ENCODE peak calls at places on chromosomes 13 and 19, in ten cellular contexts. One of them, this sample, is unnamed.

GRCh38 chr19:13281567-13282291 is 131.5 kb downstream of the IER2 start:
- DNase-seq in kidney tubule cell: no peak
- DNase-seq in aorta: no peak
- DNase-seq in SHP77 treated with DMSO at 0.1 percent for 48 hours: no peak
- DNase-seq in stimulated activated CD4-positive, alpha-beta T cell treated with anti-CD3 and anti-CD28 coated beads, TNF-alpha, amount 100 ng/mL, for 24 hours: no peak
- DNase-seq in progenitor cell of endocrine pancreas: no peak
- DNase-seq in NCI-H2081: no peak
- DNase-seq in endothelial cell: no peak
- DNase-seq in AG04450: no peak
- DNase-seq in AML-193: no peak
- DNase-seq in this sample: no peak

GRCh38 chr19:51292971-51293370 is 18.5 kb upstream of the IGLON5 start:
- DNase-seq in progenitor cell of endocrine pancreas: no peak
- DNase-seq in stimulated activated CD4-positive, alpha-beta T cell treated with anti-CD3 and anti-CD28 coated beads, TNF-alpha, amount 100 ng/mL, for 24 hours: no peak
- DNase-seq in NCI-H2081: no peak
- DNase-seq in AML-193: no peak
- DNase-seq in SHP77 treated with DMSO at 0.1 percent for 48 hours: no peak
- DNase-seq in kidney tubule cell: no peak
- DNase-seq in aorta: no peak
- DNase-seq in endothelial cell: no peak
- DNase-seq in AG04450: no peak
- DNase-seq in this sample: no peak

GRCh38 chr19:12623361-12624031 is 12.8 kb downstream of the ZNF791 start:
- DNase-seq in endothelial cell: no peak
- DNase-seq in aorta: no peak
- DNase-seq in AML-193: no peak
- DNase-seq in stimulated activated CD4-positive, alpha-beta T cell treated with anti-CD3 and anti-CD28 coated beads, TNF-alpha, amount 100 ng/mL, for 24 hours: no peak
- DNase-seq in AG04450: no peak
- DNase-seq in kidney tubule cell: no peak
- DNase-seq in progenitor cell of endocrine pancreas: no peak
- DNase-seq in NCI-H2081: no peak
- DNase-seq in SHP77 treated with DMSO at 0.1 percent for 48 hours: no peak
- DNase-seq in this sample: peak

GRCh38 chr13:30905932-30906383 is at the start of gene MEDAG:
- DNase-seq in aorta: peak
- DNase-seq in AG04450: no peak
- DNase-seq in NCI-H2081: no peak
- DNase-seq in endothelial cell: no peak
- DNase-seq in SHP77 treated with DMSO at 0.1 percent for 48 hours: no peak
- DNase-seq in stimulated activated CD4-positive, alpha-beta T cell treated with anti-CD3 and anti-CD28 coated beads, TNF-alpha, amount 100 ng/mL, for 24 hours: no peak
- DNase-seq in AML-193: no peak
- DNase-seq in kidney tubule cell: no peak
- DNase-seq in progenitor cell of endocrine pancreas: no peak
- DNase-seq in this sample: peak

GRCh38 chr19:10826846-10827245 is 9.2 kb downstream of the TMED1 start:
- DNase-seq in progenitor cell of endocrine pancreas: no peak
- DNase-seq in endothelial cell: no peak
- DNase-seq in NCI-H2081: no peak
- DNase-seq in aorta: no peak
- DNase-seq in SHP77 treated with DMSO at 0.1 percent for 48 hours: no peak
- DNase-seq in AML-193: no peak
- DNase-seq in AG04450: no peak
- DNase-seq in stimulated activated CD4-positive, alpha-beta T cell treated with anti-CD3 and anti-CD28 coated beads, TNF-alpha, amount 100 ng/mL, for 24 hours: no peak
- DNase-seq in kidney tubule cell: no peak
- DNase-seq in this sample: no peak

GRCh38 chr13:78168981-78169380 is 250.3 kb upstream of the EDNRB start:
- DNase-seq in AG04450: no peak
- DNase-seq in AML-193: no peak
- DNase-seq in progenitor cell of endocrine pancreas: no peak
- DNase-seq in stimulated activated CD4-positive, alpha-beta T cell treated with anti-CD3 and anti-CD28 coated beads, TNF-alpha, amount 100 ng/mL, for 24 hours: no peak
- DNase-seq in NCI-H2081: no peak
- DNase-seq in SHP77 treated with DMSO at 0.1 percent for 48 hours: no peak
- DNase-seq in kidney tubule cell: no peak
- DNase-seq in endothelial cell: no peak
- DNase-seq in aorta: no peak
- DNase-seq in this sample: no peak

GRCh38 chr19:5193192-5193591 is 147.4 kb downstream of the PTPRS start:
- DNase-seq in NCI-H2081: no peak
- DNase-seq in kidney tubule cell: no peak
- DNase-seq in AG04450: no peak
- DNase-seq in progenitor cell of endocrine pancreas: no peak
- DNase-seq in stimulated activated CD4-positive, alpha-beta T cell treated with anti-CD3 and anti-CD28 coated beads, TNF-alpha, amount 100 ng/mL, for 24 hours: no peak
- DNase-seq in aorta: no peak
- DNase-seq in AML-193: no peak
- DNase-seq in endothelial cell: no peak
- DNase-seq in SHP77 treated with DMSO at 0.1 percent for 48 hours: no peak
- DNase-seq in this sample: no peak

GRCh38 chr19:18006895-18007604 is 920 bp upstream of the ARRDC2 start:
- DNase-seq in kidney tubule cell: peak
- DNase-seq in SHP77 treated with DMSO at 0.1 percent for 48 hours: peak
- DNase-seq in endothelial cell: peak
- DNase-seq in NCI-H2081: peak
- DNase-seq in stimulated activated CD4-positive, alpha-beta T cell treated with anti-CD3 and anti-CD28 coated beads, TNF-alpha, amount 100 ng/mL, for 24 hours: peak
- DNase-seq in progenitor cell of endocrine pancreas: peak
- DNase-seq in AML-193: peak
- DNase-seq in aorta: peak
- DNase-seq in AG04450: no peak
- DNase-seq in this sample: peak

GRCh38 chr13:110396476-110396875 is 89.4 kb downstream of the COL4A2 start:
- DNase-seq in kidney tubule cell: no peak
- DNase-seq in SHP77 treated with DMSO at 0.1 percent for 48 hours: no peak
- DNase-seq in endothelial cell: no peak
- DNase-seq in AG04450: no peak
- DNase-seq in progenitor cell of endocrine pancreas: no peak
- DNase-seq in stimulated activated CD4-positive, alpha-beta T cell treated with anti-CD3 and anti-CD28 coated beads, TNF-alpha, amount 100 ng/mL, for 24 hours: no peak
- DNase-seq in AML-193: no peak
- DNase-seq in NCI-H2081: no peak
- DNase-seq in aorta: no peak
- DNase-seq in this sample: no peak

GRCh38 chr13:101205408-101205807 is 210.9 kb downstream of the NALCN start:
- DNase-seq in kidney tubule cell: no peak
- DNase-seq in endothelial cell: no peak
- DNase-seq in stimulated activated CD4-positive, alpha-beta T cell treated with anti-CD3 and anti-CD28 coated beads, TNF-alpha, amount 100 ng/mL, for 24 hours: no peak
- DNase-seq in AG04450: no peak
- DNase-seq in progenitor cell of endocrine pancreas: no peak
- DNase-seq in AML-193: no peak
- DNase-seq in aorta: no peak
- DNase-seq in SHP77 treated with DMSO at 0.1 percent for 48 hours: no peak
- DNase-seq in NCI-H2081: no peak
- DNase-seq in this sample: no peak

GRCh38 chr19:45349126-45349415 is 8.5 kb downstream of the KLC3 start:
- DNase-seq in aorta: no peak
- DNase-seq in endothelial cell: no peak
- DNase-seq in kidney tubule cell: no peak
- DNase-seq in SHP77 treated with DMSO at 0.1 percent for 48 hours: no peak
- DNase-seq in AG04450: no peak
- DNase-seq in progenitor cell of endocrine pancreas: no peak
- DNase-seq in AML-193: no peak
- DNase-seq in stimulated activated CD4-positive, alpha-beta T cell treated with anti-CD3 and anti-CD28 coated beads, TNF-alpha, amount 100 ng/mL, for 24 hours: no peak
- DNase-seq in NCI-H2081: no peak
- DNase-seq in this sample: no peak

GRCh38 chr13:53131361-53131760 is 102.7 kb downstream of the OLFM4 start:
- DNase-seq in endothelial cell: no peak
- DNase-seq in aorta: no peak
- DNase-seq in kidney tubule cell: no peak
- DNase-seq in NCI-H2081: no peak
- DNase-seq in AG04450: no peak
- DNase-seq in SHP77 treated with DMSO at 0.1 percent for 48 hours: no peak
- DNase-seq in stimulated activated CD4-positive, alpha-beta T cell treated with anti-CD3 and anti-CD28 coated beads, TNF-alpha, amount 100 ng/mL, for 24 hours: no peak
- DNase-seq in progenitor cell of endocrine pancreas: no peak
- DNase-seq in AML-193: no peak
- DNase-seq in this sample: no peak

GRCh38 chr19:12833747-12834417 is 497 bp downstream of the RTBDN start:
- DNase-seq in progenitor cell of endocrine pancreas: peak
- DNase-seq in AML-193: no peak
- DNase-seq in SHP77 treated with DMSO at 0.1 percent for 48 hours: peak
- DNase-seq in AG04450: no peak
- DNase-seq in kidney tubule cell: peak
- DNase-seq in NCI-H2081: peak
- DNase-seq in aorta: no peak
- DNase-seq in endothelial cell: no peak
- DNase-seq in stimulated activated CD4-positive, alpha-beta T cell treated with anti-CD3 and anti-CD28 coated beads, TNF-alpha, amount 100 ng/mL, for 24 hours: peak
- DNase-seq in this sample: peak

GRCh38 chr19:11551603-11552235 is 7.3 kb downstream of the ELOF1 start:
- DNase-seq in kidney tubule cell: no peak
- DNase-seq in NCI-H2081: no peak
- DNase-seq in AG04450: no peak
- DNase-seq in AML-193: no peak
- DNase-seq in endothelial cell: peak
- DNase-seq in progenitor cell of endocrine pancreas: no peak
- DNase-seq in SHP77 treated with DMSO at 0.1 percent for 48 hours: no peak
- DNase-seq in stimulated activated CD4-positive, alpha-beta T cell treated with anti-CD3 and anti-CD28 coated beads, TNF-alpha, amount 100 ng/mL, for 24 hours: no peak
- DNase-seq in aorta: no peak
- DNase-seq in this sample: peak

GRCh38 chr19:812819-813358 is 8.9 kb downstream of the PLPPR3 start:
- DNase-seq in AG04450: no peak
- DNase-seq in stimulated activated CD4-positive, alpha-beta T cell treated with anti-CD3 and anti-CD28 coated beads, TNF-alpha, amount 100 ng/mL, for 24 hours: no peak
- DNase-seq in AML-193: no peak
- DNase-seq in SHP77 treated with DMSO at 0.1 percent for 48 hours: no peak
- DNase-seq in endothelial cell: no peak
- DNase-seq in NCI-H2081: no peak
- DNase-seq in aorta: no peak
- DNase-seq in kidney tubule cell: no peak
- DNase-seq in progenitor cell of endocrine pancreas: no peak
- DNase-seq in this sample: no peak

GRCh38 chr13:44763604-44764311 is 187.6 kb upstream of the TSC22D1 start:
- DNase-seq in stimulated activated CD4-positive, alpha-beta T cell treated with anti-CD3 and anti-CD28 coated beads, TNF-alpha, amount 100 ng/mL, for 24 hours: no peak
- DNase-seq in aorta: no peak
- DNase-seq in endothelial cell: no peak
- DNase-seq in kidney tubule cell: peak
- DNase-seq in AG04450: no peak
- DNase-seq in AML-193: no peak
- DNase-seq in progenitor cell of endocrine pancreas: no peak
- DNase-seq in NCI-H2081: no peak
- DNase-seq in SHP77 treated with DMSO at 0.1 percent for 48 hours: no peak
- DNase-seq in this sample: no peak

GRCh38 chr19:54074851-54075250 is 6.3 kb downstream of the TARM1 start:
- DNase-seq in aorta: no peak
- DNase-seq in stimulated activated CD4-positive, alpha-beta T cell treated with anti-CD3 and anti-CD28 coated beads, TNF-alpha, amount 100 ng/mL, for 24 hours: no peak
- DNase-seq in NCI-H2081: no peak
- DNase-seq in SHP77 treated with DMSO at 0.1 percent for 48 hours: no peak
- DNase-seq in progenitor cell of endocrine pancreas: no peak
- DNase-seq in endothelial cell: no peak
- DNase-seq in AML-193: no peak
- DNase-seq in kidney tubule cell: no peak
- DNase-seq in AG04450: no peak
- DNase-seq in this sample: no peak

GRCh38 chr13:100630564-100630963 is 42.0 kb upstream of the GGACT start:
- DNase-seq in progenitor cell of endocrine pancreas: no peak
- DNase-seq in aorta: no peak
- DNase-seq in SHP77 treated with DMSO at 0.1 percent for 48 hours: no peak
- DNase-seq in NCI-H2081: peak
- DNase-seq in kidney tubule cell: no peak
- DNase-seq in AG04450: no peak
- DNase-seq in stimulated activated CD4-positive, alpha-beta T cell treated with anti-CD3 and anti-CD28 coated beads, TNF-alpha, amount 100 ng/mL, for 24 hours: no peak
- DNase-seq in AML-193: no peak
- DNase-seq in endothelial cell: no peak
- DNase-seq in this sample: no peak

GRCh38 chr19:55256562-55257460 is 2.0 kb downstream of the PPP6R1 start:
- DNase-seq in AG04450: no peak
- DNase-seq in endothelial cell: no peak
- DNase-seq in AML-193: no peak
- DNase-seq in SHP77 treated with DMSO at 0.1 percent for 48 hours: no peak
- DNase-seq in aorta: no peak
- DNase-seq in kidney tubule cell: no peak
- DNase-seq in NCI-H2081: no peak
- DNase-seq in progenitor cell of endocrine pancreas: no peak
- DNase-seq in stimulated activated CD4-positive, alpha-beta T cell treated with anti-CD3 and anti-CD28 coated beads, TNF-alpha, amount 100 ng/mL, for 24 hours: no peak
- DNase-seq in this sample: no peak

This sample was measured in EL.